ENCODE peak calls at places on chromosomes 3 and 15, in ten cellular contexts. E, K, C, U, I, P, F, H, Z and J are unnamed samples.

GRCh38 chr3:55203006-55203405 is 275.1 kb upstream of the LRTM1 start:
- DNase-seq in E (no peak), K (no peak), C (no peak), U (peak), I (no peak), P (peak), F (no peak), H (no peak), Z (no peak), J (no peak)

GRCh38 chr15:32936283-32936918 is 218.6 kb downstream of the GREM1 start:
- DNase-seq in E (no peak), K (peak), C (no peak), U (peak), I (no peak), P (peak), F (no peak), H (no peak), Z (no peak), J (no peak)

GRCh38 chr15:99486371-99487336 is 79.1 kb upstream of the MEF2A start:
- DNase-seq in E (no peak), K (peak), C (peak), U (peak), I (peak), P (no peak), F (peak), H (peak), Z (peak), J (no peak)

GRCh38 chr3:136844726-136845125 is 17.3 kb upstream of the NCK1 start:
- DNase-seq in E (no peak), K (no peak), C (no peak), U (no peak), I (no peak), P (no peak), F (no peak), H (no peak), Z (no peak), J (no peak)

GRCh38 chr3:126320517-126321293 is 36.5 kb downstream of the KLF15 start:
- DNase-seq in E (no peak), K (no peak), C (no peak), U (no peak), I (no peak), P (no peak), F (no peak), H (no peak), Z (no peak), J (no peak)

GRCh38 chr3:193040836-193041672 is 123.4 kb upstream of the MB21D2 start:
- DNase-seq in E (no peak), K (peak), C (peak), U (peak), I (no peak), P (peak), F (no peak), H (no peak), Z (no peak), J (no peak)

GRCh38 chr15:68230157-68231100 is 901 bp upstream of the CLN6 start:
- DNase-seq in E (no peak), K (peak), C (no peak), U (no peak), I (no peak), P (peak), F (no peak), H (no peak), Z (no peak), J (no peak)

GRCh38 chr3:31498824-31499223 is 33.9 kb upstream of the STT3B start:
- DNase-seq in E (no peak), K (no peak), C (no peak), U (no peak), I (no peak), P (no peak), F (no peak), H (no peak), Z (no peak), J (no peak)

GRCh38 chr3:127421943-127422662 is 134.3 kb upstream of the PRR20G start:
- DNase-seq in E (no peak), K (no peak), C (no peak), U (no peak), I (no peak), P (no peak), F (no peak), H (no peak), Z (peak), J (no peak)

GRCh38 chr3:100954990-100955389 is 38.2 kb downstream of the ABI3BP start:
- DNase-seq in E (no peak), K (peak), C (no peak), U (peak), I (no peak), P (peak), F (no peak), H (no peak), Z (peak), J (no peak)

GRCh38 chr15:73972984-73973682 is 19.0 kb downstream of the STOML1 start:
- DNase-seq in E (peak), K (peak), C (peak), U (peak), I (peak), P (peak), F (peak), H (peak), Z (peak), J (peak)

GRCh38 chr3:4508048-4508981 is 15.2 kb downstream of the ITPR1 start:
- DNase-seq in E (no peak), K (no peak), C (peak), U (no peak), I (no peak), P (no peak), F (no peak), H (no peak), Z (no peak), J (no peak)

GRCh38 chr3:58708116-58708791 is 41.7 kb upstream of the FAM3D start:
- DNase-seq in E (no peak), K (no peak), C (no peak), U (no peak), I (no peak), P (no peak), F (no peak), H (no peak), Z (no peak), J (no peak)

GRCh38 chr3:126315916-126316514 is 41.2 kb downstream of the KLF15 start:
- DNase-seq in E (no peak), K (no peak), C (no peak), U (peak), I (no peak), P (no peak), F (no peak), H (no peak), Z (no peak), J (no peak)

GRCh38 chr3:153400641-153401040 is 238.6 kb downstream of the RAP2B start:
- DNase-seq in E (no peak), K (no peak), C (no peak), U (no peak), I (no peak), P (no peak), F (no peak), H (no peak), Z (no peak), J (no peak)

GRCh38 chr3:66338927-66339326 is 118.1 kb downstream of the SLC25A26 start:
- DNase-seq in E (no peak), K (peak), C (no peak), U (peak), I (no peak), P (peak), F (no peak), H (no peak), Z (no peak), J (no peak)

GRCh38 chr3:172461530-172462138 is 13.4 kb upstream of the GHSR start:
- DNase-seq in E (no peak), K (no peak), C (peak), U (peak), I (no peak), P (peak), F (no peak), H (no peak), Z (no peak), J (no peak)

GRCh38 chr3:58217209-58217811 is 6.5 kb upstream of the DNASE1L3 start:
- DNase-seq in E (peak), K (peak), C (peak), U (peak), I (peak), P (peak), F (peak), H (peak), Z (peak), J (peak)

GRCh38 chr15:51681303-51681963 is at the start of gene SCG3:
- DNase-seq in E (peak), K (peak), C (peak), U (peak), I (peak), P (peak), F (peak), H (peak), Z (peak), J (peak)

GRCh38 chr3:135803291-135803690 is 162.2 kb upstream of the PPP2R3A start:
- DNase-seq in E (no peak), K (no peak), C (no peak), U (no peak), I (no peak), P (no peak), F (no peak), H (no peak), Z (no peak), J (no peak)

GRCh38 chr3:98778852-98779379 is 15.8 kb downstream of the ST3GAL6 start:
- DNase-seq in E (no peak), K (peak), C (no peak), U (peak), I (no peak), P (peak), F (no peak), H (no peak), Z (no peak), J (peak)

GRCh38 chr15:84817461-84818081 is 415 bp downstream of the ALPK3 start:
- DNase-seq in E (no peak), K (no peak), C (peak), U (no peak), I (no peak), P (no peak), F (peak), H (no peak), Z (no peak), J (no peak)

GRCh38 chr15:83565553-83566159 is 88.3 kb upstream of the ADAMTSL3 start:
- DNase-seq in E (no peak), K (peak), C (peak), U (peak), I (no peak), P (peak), F (no peak), H (no peak), Z (no peak), J (no peak)

GRCh38 chr15:52653451-52653964 is 25.7 kb downstream of the ATOSA start:
- DNase-seq in E (no peak), K (peak), C (peak), U (peak), I (no peak), P (peak), F (no peak), H (no peak), Z (no peak), J (no peak)

GRCh38 chr15:89067751-89068150 is 20.5 kb upstream of the ABHD2 start:
- DNase-seq in E (no peak), K (no peak), C (no peak), U (no peak), I (no peak), P (peak), F (no peak), H (no peak), Z (no peak), J (no peak)

GRCh38 chr3:43638594-43639447 is 17.0 kb upstream of the ANO10 start:
- DNase-seq in E (peak), K (no peak), C (peak), U (no peak), I (peak), P (peak), F (peak), H (no peak), Z (peak), J (no peak)

GRCh38 chr3:8755564-8756237 is 13.7 kb downstream of the OXTR start:
- DNase-seq in E (no peak), K (no peak), C (no peak), U (peak), I (no peak), P (peak), F (no peak), H (no peak), Z (no peak), J (no peak)
- TF ChIP-seq CTCF in E (no peak), K (peak), C (peak), U (peak), I (no peak), P (peak), F (peak), H (no peak), Z (no peak), J (no peak)

DNA sequence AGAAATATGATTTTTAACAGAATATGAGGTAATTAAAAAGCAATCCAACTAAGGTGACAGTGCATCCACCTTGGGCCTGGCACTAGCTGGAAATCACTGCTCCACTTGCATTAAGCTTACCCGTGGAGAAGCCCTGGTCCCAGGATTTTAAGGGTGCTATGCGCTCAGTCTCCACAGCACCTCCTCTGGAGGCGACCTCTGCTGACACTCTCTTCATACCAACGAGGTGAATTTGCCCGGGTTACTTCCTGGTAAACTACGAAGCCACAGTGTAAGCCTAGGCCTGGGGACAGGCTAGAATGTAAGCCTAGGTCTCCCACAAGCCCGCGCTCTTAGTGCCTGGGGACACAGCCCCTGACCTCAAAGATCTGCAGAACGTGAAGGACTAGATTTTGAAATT is 793 bp downstream of the APOD start:
- DNase-seq in E (no peak), K (no peak), C (no peak), U (no peak), I (no peak), P (peak), F (peak), H (no peak), Z (peak), J (no peak)
- TF ChIP-seq CTCF in E (no peak), K (no peak), C (no peak), U (no peak), I (no peak), P (peak), F (no peak), H (peak), Z (no peak), J (no peak)

GRCh38 chr3:113340785-113341184 is 100.5 kb downstream of the CFAP44 start:
- DNase-seq in E (no peak), K (no peak), C (no peak), U (no peak), I (no peak), P (no peak), F (no peak), H (no peak), Z (no peak), J (no peak)

GRCh38 chr3:113339616-113340244 is 101.6 kb downstream of the CFAP44 start:
- DNase-seq in E (no peak), K (no peak), C (peak), U (no peak), I (no peak), P (peak), F (no peak), H (no peak), Z (no peak), J (no peak)
- TF ChIP-seq CTCF in E (no peak), K (peak), C (peak), U (peak), I (no peak), P (peak), F (no peak), H (no peak), Z (no peak), J (no peak)

GRCh38 chr3:119600732-119601131 is 3.0 kb downstream of the PLA1A start:
- DNase-seq in E (no peak), K (no peak), C (peak), U (peak), I (peak), P (no peak), F (peak), H (no peak), Z (no peak), J (no peak)
- TF ChIP-seq CTCF in E (no peak), K (peak), C (peak), U (peak), I (peak), P (peak), F (peak), H (no peak), Z (peak), J (peak)

DNA sequence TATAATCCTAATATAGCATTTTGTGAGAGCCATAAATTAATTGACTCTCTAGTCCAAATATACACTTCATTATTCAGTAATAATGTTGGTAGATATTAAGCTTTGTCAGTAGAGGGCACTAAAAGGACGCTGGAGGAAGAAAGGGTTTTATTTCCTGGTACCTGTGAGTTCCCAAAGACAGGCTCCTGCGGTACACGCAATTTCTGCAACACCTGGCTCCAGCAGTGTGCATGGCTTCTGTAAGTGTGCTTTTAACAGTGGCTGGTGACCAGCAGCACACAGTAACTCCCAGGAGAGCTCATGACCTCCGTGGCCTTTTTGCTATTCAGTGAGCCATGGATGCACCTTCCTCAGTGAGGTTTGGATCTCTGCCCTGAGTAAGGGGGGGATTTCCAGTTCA is 338.3 kb upstream of the ZNF385D start:
- DNase-seq in E (no peak), K (no peak), C (peak), U (peak), I (no peak), P (peak), F (peak), H (no peak), Z (no peak), J (no peak)
- TF ChIP-seq CTCF in E (no peak), K (peak), C (peak), U (peak), I (peak), P (peak), F (peak), H (peak), Z (no peak), J (peak)

GRCh38 chr3:194449913-194450312 is 36.9 kb downstream of the ATP13A3 start:
- DNase-seq in E (no peak), K (no peak), C (no peak), U (no peak), I (no peak), P (no peak), F (no peak), H (no peak), Z (no peak), J (no peak)

GRCh38 chr3:194447657-194448056 is 39.1 kb downstream of the ATP13A3 start:
- DNase-seq in E (no peak), K (no peak), C (no peak), U (no peak), I (no peak), P (no peak), F (no peak), H (no peak), Z (no peak), J (no peak)

GRCh38 chr3:194446172-194446571 is 40.6 kb downstream of the ATP13A3 start:
- DNase-seq in E (no peak), K (no peak), C (no peak), U (no peak), I (no peak), P (no peak), F (no peak), H (no peak), Z (no peak), J (no peak)

GRCh38 chr3:194446754-194447153 is 40.0 kb downstream of the ATP13A3 start:
- DNase-seq in E (no peak), K (no peak), C (no peak), U (no peak), I (no peak), P (no peak), F (no peak), H (no peak), Z (no peak), J (no peak)

DNA sequence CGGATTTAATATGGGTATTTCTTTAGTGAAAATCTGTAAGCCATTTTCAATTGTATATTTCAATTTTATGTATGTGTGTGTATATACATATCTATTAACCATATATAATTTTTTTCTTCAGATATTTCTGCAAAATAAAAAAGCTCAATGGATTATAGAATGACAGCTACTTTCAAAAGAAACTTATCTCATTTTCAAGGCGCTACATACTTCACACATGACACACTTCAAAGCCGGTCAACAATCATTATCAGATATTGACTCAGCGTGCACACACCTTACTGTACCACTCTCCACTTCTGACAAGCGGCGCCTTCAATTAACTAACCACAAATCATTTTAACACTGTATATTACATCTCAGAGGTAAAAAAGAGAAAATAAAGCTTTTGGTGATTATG is 39.6 kb downstream of the ATP13A3 start:
- DNase-seq in E (no peak), K (no peak), C (no peak), U (no peak), I (no peak), P (no peak), F (no peak), H (no peak), Z (no peak), J (no peak)
- TF ChIP-seq CTCF in E (no peak), K (no peak), C (no peak), U (no peak), I (no peak), P (no peak), F (no peak), H (no peak), Z (no peak), J (no peak)

GRCh38 chr3:39466988-39467387 is 492 bp upstream of the MOBP start:
- DNase-seq in E (no peak), K (no peak), C (no peak), U (no peak), I (no peak), P (no peak), F (no peak), H (no peak), Z (no peak), J (no peak)

GRCh38 chr3:39467394-39468107 is at the start of gene MOBP:
- DNase-seq in E (no peak), K (no peak), C (peak), U (no peak), I (no peak), P (no peak), F (no peak), H (no peak), Z (no peak), J (no peak)

GRCh38 chr3:39469258-39469657 is 1.8 kb downstream of the MOBP start:
- DNase-seq in E (no peak), K (no peak), C (no peak), U (no peak), I (no peak), P (no peak), F (no peak), H (no peak), Z (no peak), J (no peak)

GRCh38 chr3:39469945-39470344 is 2.5 kb downstream of the MOBP start:
- DNase-seq in E (no peak), K (no peak), C (no peak), U (no peak), I (no peak), P (no peak), F (no peak), H (no peak), Z (no peak), J (no peak)

DNA sequence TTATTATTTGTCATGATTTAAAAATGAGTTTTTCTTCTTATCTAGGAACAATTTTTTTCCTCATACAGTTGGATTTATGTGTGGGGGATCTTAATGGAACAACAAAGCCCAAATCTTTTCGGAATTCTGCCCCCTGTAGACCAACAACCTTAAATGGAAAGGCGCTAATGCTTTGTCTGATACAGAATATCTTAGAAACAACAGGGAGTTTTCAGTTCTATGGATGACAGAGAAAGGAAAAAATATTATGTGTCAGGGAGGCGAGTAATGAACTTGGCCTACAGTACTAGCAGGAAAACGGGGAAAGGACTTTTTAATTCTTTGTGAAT is 592 bp downstream of the MOBP start:
- DNase-seq in E (no peak), K (no peak), C (no peak), U (no peak), I (no peak), P (no peak), F (no peak), H (no peak), Z (no peak), J (no peak)
- TF ChIP-seq CTCF in E (no peak), K (no peak), C (peak), U (no peak), I (no peak), P (no peak), F (no peak), H (peak), Z (no peak), J (no peak)